ENCODE peak calls at places on chromosomes 3 and 15, in six cellular contexts. Y, Q, M, X, G and N are unnamed samples.

GRCh38 chr3:122508135-122508914 is 6.4 kb downstream of the KPNA1 start:
- DNase-seq in X (peak), M (no peak), Q (peak), G (no peak), Y (no peak), N (no peak)

GRCh38 chr3:73143821-73144237 is 82.4 kb downstream of the EBLN2 start:
- DNase-seq in M (no peak), G (peak), X (peak), Q (no peak), Y (no peak), N (peak)

GRCh38 chr3:37668831-37669610 is 192.7 kb upstream of the CTDSPL start:
- DNase-seq in Q (no peak), M (peak), X (no peak), Y (no peak), G (no peak), N (peak)

GRCh38 chr3:54345976-54346375 is 223.6 kb downstream of the CACNA2D3 start:
- DNase-seq in Q (no peak), G (no peak), X (no peak), Y (no peak), M (no peak), N (no peak)

GRCh38 chr15:40312370-40313158 is 4.8 kb upstream of the PLCB2 start:
- DNase-seq in M (no peak), X (no peak), G (no peak), Q (no peak), Y (no peak), N (no peak)

GRCh38 chr3:26657406-26657976 is 34.9 kb downstream of the LRRC3B start:
- DNase-seq in Y (no peak), G (no peak), M (no peak), Q (no peak), X (no peak), N (no peak)

GRCh38 chr3:127006781-127007436 is 24.0 kb downstream of the PLXNA1 start:
- DNase-seq in Q (no peak), M (no peak), Y (no peak), X (no peak), G (no peak), N (no peak)

GRCh38 chr3:195385526-195385925 is 57.3 kb downstream of the ACAP2 start:
- DNase-seq in Q (no peak), G (no peak), M (no peak), Y (peak), X (peak), N (no peak)

GRCh38 chr3:153295906-153296305 is 133.9 kb downstream of the RAP2B start:
- DNase-seq in Y (no peak), Q (no peak), X (no peak), M (no peak), G (no peak), N (no peak)

GRCh38 chr3:164377466-164377865 is 700.8 kb downstream of the SI start:
- DNase-seq in M (no peak), Y (no peak), Q (no peak), G (peak), X (no peak), N (no peak)

GRCh38 chr3:127588675-127589577 is 1.6 kb downstream of the TPRA1 start:
- DNase-seq in G (peak), Y (no peak), Q (peak), X (peak), M (no peak), N (no peak)

GRCh38 chr3:72597756-72598195 is 250.5 kb downstream of the SHQ1 start:
- DNase-seq in M (no peak), X (peak), Y (peak), G (peak), Q (no peak), N (no peak)